ENCODE peak calls at places on chromosomes 4 and X, in nine cellular contexts. One of them, this sample, is unnamed.

GRCh38 chrX:27565992-27566391 is 24.2 kb upstream of the DCAF8L2 start:
- DNase-seq in endothelial cell of umbilical vein: peak; percentile 94
- DNase-seq in tibial artery: no peak
- DNase-seq in HCT116: no peak
- DNase-seq in PC-9: no peak
- DNase-seq in cardiac muscle cell: peak; percentile 94
- DNase-seq in pancreas: no peak
- DNase-seq in SK-N-SH: no peak
- DNase-seq in adrenal gland: no peak
- DNase-seq in this sample: peak; percentile 57

GRCh38 chr4:74621616-74622015 is 172.7 kb downstream of the BTC start:
- DNase-seq in PC-9: no peak
- DNase-seq in adrenal gland: no peak
- DNase-seq in HCT116: no peak
- DNase-seq in tibial artery: no peak
- DNase-seq in SK-N-SH: no peak
- DNase-seq in pancreas: no peak
- DNase-seq in endothelial cell of umbilical vein: peak; percentile 67
- DNase-seq in cardiac muscle cell: no peak
- DNase-seq in this sample: no peak

GRCh38 chr4:48329976-48330375 is 11.4 kb upstream of the SLAIN2 start:
- DNase-seq in adrenal gland: no peak
- DNase-seq in cardiac muscle cell: peak; percentile 85
- DNase-seq in tibial artery: no peak
- DNase-seq in HCT116: no peak
- DNase-seq in endothelial cell of umbilical vein: peak; percentile 62
- DNase-seq in PC-9: no peak
- DNase-seq in SK-N-SH: no peak
- DNase-seq in pancreas: no peak
- DNase-seq in this sample: peak; percentile 91

GRCh38 chrX:44036336-44036735 is 63.1 kb upstream of the NDP start:
- DNase-seq in adrenal gland: no peak
- DNase-seq in HCT116: no peak
- DNase-seq in endothelial cell of umbilical vein: peak; percentile 59
- DNase-seq in cardiac muscle cell: peak; percentile 79
- DNase-seq in SK-N-SH: no peak
- DNase-seq in pancreas: no peak
- DNase-seq in PC-9: no peak
- DNase-seq in tibial artery: no peak
- DNase-seq in this sample: peak; percentile 93

GRCh38 chrX:132414404-132414803 is 74.4 kb downstream of the MBNL3 start:
- DNase-seq in PC-9: no peak
- DNase-seq in pancreas: no peak
- DNase-seq in tibial artery: no peak
- DNase-seq in HCT116: no peak
- DNase-seq in SK-N-SH: no peak
- DNase-seq in endothelial cell of umbilical vein: no peak
- DNase-seq in adrenal gland: no peak
- DNase-seq in cardiac muscle cell: no peak
- DNase-seq in this sample: no peak

GRCh38 chr4:40516651-40517050 is 113.0 kb downstream of the RBM47 start:
- DNase-seq in pancreas: no peak
- DNase-seq in SK-N-SH: no peak
- DNase-seq in PC-9: peak; percentile 40
- DNase-seq in tibial artery: no peak
- DNase-seq in endothelial cell of umbilical vein: no peak
- DNase-seq in cardiac muscle cell: no peak
- DNase-seq in adrenal gland: no peak
- DNase-seq in HCT116: no peak
- DNase-seq in this sample: no peak

GRCh38 chr4:100525689-100526088 is 7.9 kb upstream of the EMCN start:
- DNase-seq in adrenal gland: no peak
- DNase-seq in tibial artery: no peak
- DNase-seq in HCT116: no peak
- DNase-seq in PC-9: no peak
- DNase-seq in cardiac muscle cell: no peak
- DNase-seq in endothelial cell of umbilical vein: no peak
- DNase-seq in SK-N-SH: no peak
- DNase-seq in pancreas: no peak
- DNase-seq in this sample: no peak

GRCh38 chrX:53685711-53686110 is 808 bp downstream of the HUWE1 start:
- DNase-seq in adrenal gland: no peak
- DNase-seq in SK-N-SH: no peak
- DNase-seq in endothelial cell of umbilical vein: no peak
- DNase-seq in PC-9: no peak
- DNase-seq in pancreas: no peak
- DNase-seq in tibial artery: no peak
- DNase-seq in HCT116: no peak
- DNase-seq in cardiac muscle cell: no peak
- DNase-seq in this sample: no peak

GRCh38 chrX:86002076-86002896 is 45.1 kb downstream of the CHM start:
- DNase-seq in PC-9: peak; percentile 72
- DNase-seq in tibial artery: no peak
- DNase-seq in pancreas: peak; percentile 1
- DNase-seq in endothelial cell of umbilical vein: no peak
- DNase-seq in SK-N-SH: no peak
- DNase-seq in adrenal gland: no peak
- DNase-seq in HCT116: peak; percentile 7
- DNase-seq in cardiac muscle cell: no peak
- DNase-seq in this sample: peak; percentile 59

GRCh38 chrX:149114874-149115273 is 390.2 kb downstream of the IDS start:
- DNase-seq in HCT116: no peak
- DNase-seq in adrenal gland: no peak
- DNase-seq in PC-9: no peak
- DNase-seq in SK-N-SH: no peak
- DNase-seq in cardiac muscle cell: no peak
- DNase-seq in tibial artery: no peak
- DNase-seq in endothelial cell of umbilical vein: no peak
- DNase-seq in pancreas: no peak
- DNase-seq in this sample: no peak

GRCh38 chrX:9341305-9342201 is 123.3 kb upstream of the TBL1X start:
- DNase-seq in PC-9: no peak
- DNase-seq in adrenal gland: peak; percentile 78
- DNase-seq in HCT116: no peak
- DNase-seq in cardiac muscle cell: peak; percentile 65
- DNase-seq in SK-N-SH: peak; percentile 63
- DNase-seq in pancreas: peak; percentile 11
- DNase-seq in endothelial cell of umbilical vein: peak; percentile 54
- DNase-seq in tibial artery: peak; percentile 78
- DNase-seq in this sample: peak; percentile 22

GRCh38 chr4:74934016-74934821 is 1.3 kb downstream of the PARM1 start:
- DNase-seq in pancreas: peak; percentile 64
- DNase-seq in HCT116: no peak
- DNase-seq in cardiac muscle cell: peak; percentile 31
- DNase-seq in tibial artery: peak; percentile 69
- DNase-seq in PC-9: peak; percentile 16
- DNase-seq in adrenal gland: peak; percentile 13
- DNase-seq in SK-N-SH: peak; percentile 7
- DNase-seq in endothelial cell of umbilical vein: peak; percentile 42
- DNase-seq in this sample: peak; percentile 9

GRCh38 chr4:173410106-173410505 is 11.2 kb upstream of the SCRG1 start:
- DNase-seq in SK-N-SH: no peak
- DNase-seq in tibial artery: no peak
- DNase-seq in PC-9: no peak
- DNase-seq in adrenal gland: no peak
- DNase-seq in HCT116: no peak
- DNase-seq in endothelial cell of umbilical vein: no peak
- DNase-seq in cardiac muscle cell: no peak
- DNase-seq in pancreas: no peak
- DNase-seq in this sample: no peak

GRCh38 chr4:76055005-76055404 is 19.1 kb upstream of the CXCL11 start:
- DNase-seq in SK-N-SH: no peak
- DNase-seq in HCT116: no peak
- DNase-seq in adrenal gland: no peak
- DNase-seq in PC-9: no peak
- DNase-seq in tibial artery: no peak
- DNase-seq in cardiac muscle cell: no peak
- DNase-seq in endothelial cell of umbilical vein: no peak
- DNase-seq in pancreas: no peak
- DNase-seq in this sample: no peak

GRCh38 chrX:151699746-151700145 is 4.5 kb downstream of the PRRG3 start:
- DNase-seq in pancreas: no peak
- DNase-seq in endothelial cell of umbilical vein: no peak
- DNase-seq in cardiac muscle cell: no peak
- DNase-seq in HCT116: no peak
- DNase-seq in SK-N-SH: no peak
- DNase-seq in tibial artery: no peak
- DNase-seq in PC-9: no peak
- DNase-seq in adrenal gland: no peak
- DNase-seq in this sample: no peak

GRCh38 chrX:133709486-133709885 is 275.9 kb downstream of the GPC3 start:
- DNase-seq in tibial artery: no peak
- DNase-seq in endothelial cell of umbilical vein: no peak
- DNase-seq in pancreas: no peak
- DNase-seq in HCT116: no peak
- DNase-seq in adrenal gland: no peak
- DNase-seq in cardiac muscle cell: no peak
- DNase-seq in PC-9: no peak
- DNase-seq in SK-N-SH: no peak
- DNase-seq in this sample: no peak

GRCh38 chr4:82739292-82740190 is 59.1 kb downstream of the SCD5 start:
- DNase-seq in cardiac muscle cell: peak; percentile 81
- DNase-seq in endothelial cell of umbilical vein: peak; percentile 82
- DNase-seq in tibial artery: peak; percentile 76
- DNase-seq in SK-N-SH: peak; percentile 77
- DNase-seq in pancreas: peak; percentile 65
- DNase-seq in HCT116: peak; percentile 31
- DNase-seq in adrenal gland: peak; percentile 55
- DNase-seq in PC-9: no peak
- DNase-seq in this sample: no peak

GRCh38 chr4:7224878-7225533 is 32.7 kb downstream of the SORCS2 start:
- DNase-seq in adrenal gland: no peak
- DNase-seq in cardiac muscle cell: no peak
- DNase-seq in pancreas: no peak
- DNase-seq in endothelial cell of umbilical vein: no peak
- DNase-seq in HCT116: no peak
- DNase-seq in PC-9: no peak
- DNase-seq in SK-N-SH: no peak
- DNase-seq in tibial artery: no peak
- DNase-seq in this sample: no peak

GRCh38 chr4:41258783-41259182 is 2.1 kb downstream of the UCHL1 start:
- DNase-seq in PC-9: peak; percentile 45
- DNase-seq in cardiac muscle cell: peak; percentile 75
- DNase-seq in tibial artery: no peak
- DNase-seq in endothelial cell of umbilical vein: peak; percentile 70
- DNase-seq in pancreas: no peak
- DNase-seq in adrenal gland: peak; percentile 26
- DNase-seq in SK-N-SH: peak; percentile 54
- DNase-seq in HCT116: peak; percentile 56
- DNase-seq in this sample: peak; percentile 60

GRCh38 chrX:81202413-81202794 is 502 bp downstream of the SH3BGRL start:
- DNase-seq in PC-9: no peak
- DNase-seq in adrenal gland: no peak
- DNase-seq in SK-N-SH: no peak
- DNase-seq in cardiac muscle cell: no peak
- DNase-seq in endothelial cell of umbilical vein: peak; percentile 46
- DNase-seq in tibial artery: no peak
- DNase-seq in HCT116: no peak
- DNase-seq in pancreas: no peak
- DNase-seq in this sample: peak; percentile 8

GRCh38 chr4:151012836-151013235 is 2.2 kb downstream of the LRBA start:
- DNase-seq in pancreas: no peak
- DNase-seq in HCT116: peak; percentile 7
- DNase-seq in tibial artery: no peak
- DNase-seq in endothelial cell of umbilical vein: no peak
- DNase-seq in adrenal gland: peak; percentile 19
- DNase-seq in SK-N-SH: no peak
- DNase-seq in cardiac muscle cell: no peak
- DNase-seq in PC-9: peak; percentile 40
- DNase-seq in this sample: no peak

GRCh38 chr4:45385306-45385705 is 659.0 kb upstream of the GNPDA2 start:
- DNase-seq in endothelial cell of umbilical vein: no peak
- DNase-seq in tibial artery: no peak
- DNase-seq in HCT116: no peak
- DNase-seq in PC-9: no peak
- DNase-seq in pancreas: no peak
- DNase-seq in cardiac muscle cell: no peak
- DNase-seq in SK-N-SH: no peak
- DNase-seq in adrenal gland: no peak
- DNase-seq in this sample: no peak
- H3K9me3 ChIP-seq in endothelial cell of umbilical vein: no peaks in the 10 kb centered on the region
- H3K9me3 ChIP-seq in tibial artery: no peaks in the 10 kb centered on the region
- H3K9me3 ChIP-seq in HCT116: peaks cover 6% of the 10 kb centered on the region
- H3K9me3 ChIP-seq in PC-9: no peaks in the 10 kb centered on the region
- H3K9me3 ChIP-seq in pancreas: no peaks in the 10 kb centered on the region
- H3K9me3 ChIP-seq in cardiac muscle cell: no peaks in the 10 kb centered on the region
- H3K9me3 ChIP-seq in SK-N-SH: peaks cover 4% of the 10 kb centered on the region
- H3K9me3 ChIP-seq in adrenal gland: no peaks in the 10 kb centered on the region
- H3K9me3 ChIP-seq in this sample: no peaks in the 10 kb centered on the region

GRCh38 chr4:108171541-108172230 is 3.0 kb upstream of the LEF1 start:
- DNase-seq in endothelial cell of umbilical vein: no peak
- DNase-seq in PC-9: no peak
- DNase-seq in pancreas: no peak
- DNase-seq in HCT116: no peak
- DNase-seq in tibial artery: no peak
- DNase-seq in adrenal gland: peak; percentile 16
- DNase-seq in cardiac muscle cell: no peak
- DNase-seq in SK-N-SH: peak; percentile 27
- DNase-seq in this sample: no peak
- H3K4me3 ChIP-seq in endothelial cell of umbilical vein: no peak overlapping the region
- H3K4me3 ChIP-seq in PC-9: no peak overlapping the region
- H3K4me3 ChIP-seq in pancreas: no peak overlapping the region
- H3K4me3 ChIP-seq in HCT116: no peak overlapping the region
- H3K4me3 ChIP-seq in tibial artery: no peak overlapping the region
- H3K4me3 ChIP-seq in adrenal gland: no peak overlapping the region
- H3K4me3 ChIP-seq in cardiac muscle cell: peak overlapping the region; percentile 22
- H3K4me3 ChIP-seq in SK-N-SH: no peak overlapping the region
- H3K4me3 ChIP-seq in this sample: peak overlapping the region; percentile 28

DNA sequence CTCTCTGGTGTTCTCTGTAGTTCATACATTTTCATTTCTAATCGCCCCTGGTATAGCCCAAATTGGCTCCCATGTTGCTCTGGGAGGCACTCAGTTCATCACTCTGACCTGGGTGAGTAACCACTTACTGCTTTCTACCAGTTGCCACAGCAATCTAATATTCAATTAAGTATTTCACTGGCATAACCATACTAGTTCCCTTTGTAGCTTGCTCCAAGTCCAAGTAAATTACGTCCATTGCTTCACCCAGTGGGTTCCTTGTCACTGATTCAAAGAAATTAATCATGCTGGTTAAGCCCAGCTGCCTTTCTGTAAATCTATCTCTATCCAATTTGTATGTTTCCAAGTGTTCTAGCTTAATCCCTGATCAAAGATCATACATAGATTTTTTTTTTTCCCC is 92.0 kb upstream of the CBR4 start:
- DNase-seq in pancreas: no peak
- DNase-seq in SK-N-SH: no peak
- DNase-seq in cardiac muscle cell: peak; percentile 17
- DNase-seq in HCT116: no peak
- DNase-seq in tibial artery: no peak
- DNase-seq in adrenal gland: no peak
- DNase-seq in PC-9: no peak
- DNase-seq in endothelial cell of umbilical vein: peak; percentile 14
- DNase-seq in this sample: no peak
- H3K4me1 ChIP-seq in pancreas: peaks cover 15% of the 10 kb centered on the region
- H3K4me1 ChIP-seq in SK-N-SH: peaks cover 8% of the 10 kb centered on the region
- H3K4me1 ChIP-seq in cardiac muscle cell: peaks cover 1% of the 10 kb centered on the region
- H3K4me1 ChIP-seq in HCT116: no peaks in the 10 kb centered on the region
- H3K4me1 ChIP-seq in tibial artery: peaks cover 58% of the 10 kb centered on the region
- H3K4me1 ChIP-seq in adrenal gland: no peaks in the 10 kb centered on the region
- H3K4me1 ChIP-seq in PC-9: peaks cover 12% of the 10 kb centered on the region
- H3K4me1 ChIP-seq in endothelial cell of umbilical vein: peaks cover 36% of the 10 kb centered on the region
- H3K4me1 ChIP-seq in this sample: peaks cover 26% of the 10 kb centered on the region

GRCh38 chrX:30275498-30275897 is 28.6 kb downstream of the MAGEB1 start:
- DNase-seq in HCT116: peak; percentile 15
- DNase-seq in pancreas: no peak
- DNase-seq in SK-N-SH: no peak
- DNase-seq in PC-9: peak; percentile 13
- DNase-seq in endothelial cell of umbilical vein: peak; percentile 1
- DNase-seq in tibial artery: no peak
- DNase-seq in adrenal gland: no peak
- DNase-seq in cardiac muscle cell: peak; percentile 38
- DNase-seq in this sample: no peak

GRCh38 chrX:30270639-30271038 is 23.7 kb downstream of the MAGEB1 start:
- DNase-seq in SK-N-SH: no peak
- DNase-seq in cardiac muscle cell: no peak
- DNase-seq in PC-9: no peak
- DNase-seq in adrenal gland: no peak
- DNase-seq in endothelial cell of umbilical vein: no peak
- DNase-seq in tibial artery: no peak
- DNase-seq in pancreas: no peak
- DNase-seq in HCT116: no peak
- DNase-seq in this sample: no peak
- H3K9me3 ChIP-seq in SK-N-SH: no peaks in the 10 kb centered on the region
- H3K9me3 ChIP-seq in cardiac muscle cell: no peaks in the 10 kb centered on the region
- H3K9me3 ChIP-seq in PC-9: no peaks in the 10 kb centered on the region
- H3K9me3 ChIP-seq in adrenal gland: no peaks in the 10 kb centered on the region
- H3K9me3 ChIP-seq in endothelial cell of umbilical vein: no peaks in the 10 kb centered on the region
- H3K9me3 ChIP-seq in tibial artery: no peaks in the 10 kb centered on the region
- H3K9me3 ChIP-seq in pancreas: no peaks in the 10 kb centered on the region
- H3K9me3 ChIP-seq in HCT116: no peaks in the 10 kb centered on the region
- H3K9me3 ChIP-seq in this sample: no peaks in the 10 kb centered on the region

This sample was measured in astrocyte.